ENCODE peak calls at places on chromosomes 13 and 19, in six cellular contexts. C, W, D, K, Z and F are unnamed samples.

GRCh38 chr13:32650705-32651311 is 64.6 kb downstream of the PDS5B start:
- DNase-seq in C (peak), W (peak), D (peak), K (peak), Z (peak), F (peak)

GRCh38 chr13:25300861-25301346 is 521 bp upstream of the NUP58 start:
- DNase-seq in C (no peak), W (no peak), D (no peak), K (no peak), Z (peak), F (no peak)

GRCh38 chr13:63427170-63427569 is 2011.5 kb upstream of the PCDH20 start:
- DNase-seq in C (no peak), W (no peak), D (no peak), K (no peak), Z (no peak), F (no peak)

GRCh38 chr13:33105387-33106005 is 89.3 kb downstream of the KL start:
- DNase-seq in C (no peak), W (no peak), D (no peak), K (no peak), Z (no peak), F (no peak)

GRCh38 chr19:15199219-15199651 is 1.6 kb downstream of the NOTCH3 start:
- DNase-seq in C (no peak), W (no peak), D (no peak), K (no peak), Z (no peak), F (no peak)

GRCh38 chr13:104327217-104327616 is 1261.0 kb upstream of the SLC10A2 start:
- DNase-seq in C (no peak), W (no peak), D (no peak), K (no peak), Z (no peak), F (peak)

GRCh38 chr13:101751488-101751887 is 299.0 kb downstream of the ITGBL1 start:
- DNase-seq in C (peak), W (peak), D (peak), K (peak), Z (peak), F (peak)

GRCh38 chr13:112703935-112704633 is 14.2 kb downstream of the ATP11A start:
- DNase-seq in C (no peak), W (no peak), D (no peak), K (no peak), Z (no peak), F (no peak)

GRCh38 chr19:58021541-58022282 is 12.1 kb upstream of the ZSCAN1 start:
- DNase-seq in C (peak), W (peak), D (peak), K (peak), Z (peak), F (peak)

GRCh38 chr19:19546751-19547162 is 8.7 kb downstream of the CILP2 start:
- DNase-seq in C (no peak), W (no peak), D (no peak), K (no peak), Z (no peak), F (no peak)

GRCh38 chr19:2462635-2463421 is 6.1 kb upstream of the LMNB2 start:
- DNase-seq in C (peak), W (peak), D (peak), K (peak), Z (peak), F (peak)

GRCh38 chr19:18170714-18171255 is 2.8 kb upstream of the IFI30 start:
- DNase-seq in C (no peak), W (no peak), D (no peak), K (no peak), Z (no peak), F (no peak)

GRCh38 chr13:109145631-109146030 is 516.2 kb downstream of the MYO16 start:
- DNase-seq in C (peak), W (peak), D (peak), K (peak), Z (peak), F (peak)

GRCh38 chr19:39506944-39507714 is 7.8 kb upstream of the SELENOV start:
- DNase-seq in C (no peak), W (peak), D (peak), K (peak), Z (peak), F (peak)

GRCh38 chr13:85462792-85463425 is 336.3 kb downstream of the SLITRK6 start:
- DNase-seq in C (no peak), W (no peak), D (no peak), K (no peak), Z (no peak), F (no peak)

GRCh38 chr19:45591004-45591637 is 6.5 kb upstream of the OPA3 start:
- DNase-seq in C (no peak), W (no peak), D (peak), K (peak), Z (no peak), F (peak)

GRCh38 chr13:112067121-112067741 is at the start of gene SOX1:
- DNase-seq in C (no peak), W (no peak), D (peak), K (no peak), Z (no peak), F (no peak)

GRCh38 chr13:40776681-40777165 is 5.7 kb upstream of the MRPS31 start:
- DNase-seq in C (no peak), W (peak), D (no peak), K (peak), Z (peak), F (peak)

GRCh38 chr13:25468330-25469178 is 96.8 kb downstream of the ATP8A2 start:
- DNase-seq in C (no peak), W (no peak), D (peak), K (no peak), Z (no peak), F (peak)

GRCh38 chr13:52652980-52653303 is 306 bp downstream of the SUGT1 start:
- DNase-seq in C (no peak), W (no peak), D (no peak), K (no peak), Z (no peak), F (no peak)

GRCh38 chr13:43787998-43788397 is 1.2 kb upstream of the ENOX1 start:
- DNase-seq in C (no peak), W (peak), D (no peak), K (peak), Z (peak), F (peak)

GRCh38 chr19:28324275-28325060 is 888.5 kb downstream of the UQCRFS1 start:
- DNase-seq in C (no peak), W (no peak), D (peak), K (no peak), Z (no peak), F (no peak)

GRCh38 chr13:40181203-40181845 is 485.1 kb downstream of the FOXO1 start:
- DNase-seq in C (peak), W (peak), D (peak), K (peak), Z (peak), F (peak)

GRCh38 chr13:40580566-40581276 is 85.7 kb downstream of the FOXO1 start:
- DNase-seq in C (no peak), W (no peak), D (no peak), K (no peak), Z (no peak), F (no peak)

GRCh38 chr19:21158523-21159135 is 16.8 kb downstream of the ZNF431 start:
- DNase-seq in C (no peak), W (peak), D (no peak), K (peak), Z (peak), F (peak)

GRCh38 chr13:39402221-39402620 is 200.8 kb downstream of the LHFPL6 start:
- DNase-seq in C (no peak), W (no peak), D (no peak), K (no peak), Z (no peak), F (no peak)

GRCh38 chr13:85741017-85741416 is 58.2 kb downstream of the SLITRK6 start:
- DNase-seq in C (no peak), W (no peak), D (no peak), K (no peak), Z (no peak), F (no peak)

GRCh38 chr19:3821156-3821555 is 35.0 kb upstream of the MATK start:
- DNase-seq in C (no peak), W (no peak), D (no peak), K (no peak), Z (no peak), F (no peak)
- H3K4me3 ChIP-seq in C (no peak), W (no peak), D (no peak), K (no peak), Z (no peak), F (no peak)

DNA sequence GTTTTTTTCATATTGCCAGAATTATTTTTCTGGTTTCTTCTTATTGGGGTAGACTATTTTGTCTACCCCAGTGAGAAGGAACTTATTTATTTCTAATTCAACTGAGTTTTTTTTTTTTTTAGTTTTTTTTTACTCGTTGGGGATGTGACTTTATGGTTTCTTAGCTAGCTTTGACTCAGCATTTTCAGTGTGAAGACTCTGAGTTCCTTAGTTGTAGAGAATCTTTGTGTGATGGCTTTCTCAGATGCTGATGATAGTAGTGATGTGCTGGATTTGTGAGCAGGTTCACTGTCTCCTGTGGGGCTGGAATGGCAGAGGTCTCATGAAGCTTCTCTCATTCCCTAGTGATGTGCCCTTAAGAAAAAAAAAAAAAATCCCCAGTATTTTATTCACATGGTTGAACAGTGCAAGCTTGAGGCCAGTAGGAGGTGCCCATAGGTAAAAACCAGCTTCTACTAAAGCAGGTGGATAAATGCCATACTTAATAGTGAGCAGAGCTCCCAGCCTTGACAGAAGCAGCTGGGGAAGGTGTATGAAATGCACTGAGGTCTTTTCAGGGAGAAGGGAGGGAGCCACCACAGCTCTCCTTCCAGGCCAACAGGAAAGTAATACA is 106.2 kb upstream of the KLF5 start:
- DNase-seq in C (no peak), W (no peak), D (no peak), K (no peak), Z (no peak), F (no peak)
- TF ChIP-seq CTCF in C (no peak), W (no peak), D (no peak), K (no peak), Z (no peak), F (no peak)

GRCh38 chr19:46728208-46728607 is 11.3 kb upstream of the PRKD2 start:
- DNase-seq in C (no peak), W (no peak), D (no peak), K (no peak), Z (no peak), F (no peak)
- H3K4me3 ChIP-seq in C (no peak), W (no peak), D (no peak), K (no peak), Z (no peak), F (no peak)

GRCh38 chr19:41376998-41377365 is 649 bp downstream of the TMEM91 start:
- DNase-seq in C (no peak), W (no peak), D (no peak), K (no peak), Z (no peak), F (no peak)

GRCh38 chr19:41376241-41376997 is at the start of gene TMEM91:
- DNase-seq in C (no peak), W (peak), D (peak), K (no peak), Z (peak), F (peak)

GRCh38 chr19:41373993-41374392 is 2.3 kb upstream of the TMEM91 start:
- DNase-seq in C (peak), W (peak), D (no peak), K (peak), Z (peak), F (peak)

DNA sequence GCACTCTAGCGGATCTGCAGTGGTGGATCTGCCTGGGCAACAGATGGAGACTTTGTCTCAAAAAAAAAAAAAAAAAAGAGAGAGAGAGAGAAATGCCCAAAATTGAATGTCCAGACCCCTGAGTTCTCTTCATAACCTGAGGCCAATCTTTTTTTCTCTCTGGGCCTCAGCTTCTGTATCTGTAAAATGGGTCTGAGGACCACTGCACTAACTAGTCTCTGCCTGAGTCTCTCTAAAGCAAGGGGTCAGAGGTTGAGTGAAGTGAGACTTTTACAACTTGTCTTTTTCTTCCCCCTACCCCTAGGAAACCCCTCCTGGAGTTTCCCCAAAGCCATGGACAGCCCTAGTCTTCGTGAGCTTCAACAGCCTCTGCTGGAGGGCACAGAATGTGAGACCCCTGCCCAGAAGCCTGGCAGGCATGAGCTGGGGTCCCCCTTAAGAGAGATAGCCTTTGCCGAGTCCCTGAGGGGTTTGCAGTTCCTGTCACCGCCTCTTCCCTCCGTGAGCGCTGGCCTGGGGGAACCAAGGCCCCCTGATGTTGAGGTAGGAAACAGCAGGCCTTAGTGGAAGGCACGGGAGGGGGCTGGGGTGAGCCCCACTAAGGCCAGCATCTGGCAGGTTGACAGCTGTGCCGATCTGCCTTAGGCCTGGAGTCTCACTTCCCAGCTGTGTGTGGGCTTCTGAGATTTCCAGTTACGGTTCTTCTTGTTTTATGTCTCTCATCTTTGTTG is 1.8 kb downstream of the TMEM91 start:
- DNase-seq in C (no peak), W (no peak), D (peak), K (no peak), Z (no peak), F (peak)
- TF ChIP-seq CTCF in C (no peak), W (no peak), D (peak), K (peak), Z (no peak), F (peak)

GRCh38 chr19:11355160-11356073 is at the start of gene PLPPR2:
- DNase-seq in C (peak), W (peak), D (peak), K (peak), Z (peak), F (peak)

GRCh38 chr19:11359421-11359820 is 4.2 kb downstream of the PLPPR2 start:
- DNase-seq in C (no peak), W (no peak), D (no peak), K (no peak), Z (no peak), F (no peak)

GRCh38 chr19:11356676-11357550 is 1.7 kb downstream of the PLPPR2 start:
- DNase-seq in C (no peak), W (no peak), D (no peak), K (no peak), Z (no peak), F (no peak)

GRCh38 chr19:11361037-11361770 is 6.0 kb downstream of the PLPPR2 start:
- DNase-seq in C (no peak), W (no peak), D (peak), K (no peak), Z (no peak), F (no peak)

DNA sequence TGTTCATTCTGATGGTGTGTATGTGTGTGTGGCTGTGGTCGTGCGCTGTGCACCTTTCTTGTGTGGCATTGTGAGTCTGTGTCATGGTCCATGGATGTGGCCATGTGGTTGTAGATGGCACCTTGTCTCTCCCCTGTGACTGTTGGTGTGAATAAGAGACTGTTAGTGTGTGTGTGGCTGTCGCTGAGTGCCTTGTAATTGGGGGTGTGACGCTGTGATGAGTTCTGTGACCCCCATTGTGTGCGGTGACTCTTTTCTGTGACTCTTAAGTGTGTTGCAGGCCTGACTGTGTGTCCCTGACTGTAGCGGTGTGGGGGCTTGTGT is 804 bp downstream of the PLPPR2 start:
- DNase-seq in C (no peak), W (no peak), D (no peak), K (no peak), Z (no peak), F (no peak)
- H3K4me3 ChIP-seq in C (peak), W (peak), D (no peak), K (peak), Z (peak), F (peak)

GRCh38 chr19:51983361-51983760 is 3.3 kb downstream of the ZNF350 start:
- DNase-seq in C (no peak), W (no peak), D (no peak), K (no peak), Z (no peak), F (no peak)

GRCh38 chr19:51986309-51987291 is at the start of gene ZNF350:
- DNase-seq in C (peak), W (peak), D (peak), K (peak), Z (peak), F (peak)
- TF ChIP-seq CTCF in C (no peak), W (no peak), D (no peak), K (no peak), Z (no peak), F (no peak)

GRCh38 chr13:110984392-110984791 is 69.5 kb upstream of the ANKRD10 start:
- DNase-seq in C (no peak), W (no peak), D (no peak), K (peak), Z (peak), F (peak)
- H3K4me3 ChIP-seq in C (no peak), W (no peak), D (no peak), K (no peak), Z (no peak), F (no peak)

DNA sequence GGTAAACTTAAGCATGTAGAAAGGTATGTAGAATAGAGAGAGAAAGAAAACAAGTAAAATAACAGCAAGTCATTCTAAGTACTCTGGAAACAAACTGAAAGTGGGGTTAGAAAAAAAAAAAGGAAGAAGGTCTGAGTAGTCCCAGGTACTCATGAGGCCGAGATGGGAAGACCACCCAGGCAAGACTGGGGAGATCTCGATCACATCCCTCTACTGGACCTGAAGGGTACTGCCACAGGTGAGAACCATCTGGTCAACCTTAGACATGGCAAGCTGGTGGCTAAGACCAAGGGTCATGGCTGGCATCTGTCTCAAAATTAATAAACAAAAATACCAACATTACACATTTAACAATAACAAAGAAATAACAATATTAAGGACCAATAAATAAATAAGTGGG is 36.3 kb upstream of the ZNF724 start:
- DNase-seq in C (no peak), W (no peak), D (no peak), K (no peak), Z (no peak), F (no peak)
- TF ChIP-seq CTCF in C (peak), W (peak), D (no peak), K (no peak), Z (peak), F (peak)

GRCh38 chr19:57002195-57002601 is 117.6 kb upstream of the USP29 start:
- DNase-seq in C (no peak), W (no peak), D (no peak), K (no peak), Z (no peak), F (no peak)
- H3K4me3 ChIP-seq in C (no peak), W (no peak), D (no peak), K (no peak), Z (no peak), F (no peak)